ENCODE peak calls at places on chromosomes 6 and 20, in seven cellular contexts. One of them, this sample, is unnamed.

GRCh38 chr6:92688328-92688727 is 731.0 kb downstream of the EPHA7 start:
- DNase-seq in heart right ventricle: no peak
- DNase-seq in pancreas: no peak
- DNase-seq in bronchial epithelial cell: no peak
- DNase-seq in upper lobe of right lung: no peak
- DNase-seq in body of pancreas: no peak
- DNase-seq in naive thymus-derived CD4-positive, alpha-beta T cell: no peak
- DNase-seq in this sample: no peak

GRCh38 chr6:78629154-78629721 is 238.1 kb upstream of the IRAK1BP1 start:
- DNase-seq in bronchial epithelial cell: no peak
- DNase-seq in upper lobe of right lung: no peak
- DNase-seq in body of pancreas: no peak
- DNase-seq in pancreas: peak; percentile 14
- DNase-seq in heart right ventricle: no peak
- DNase-seq in naive thymus-derived CD4-positive, alpha-beta T cell: no peak
- DNase-seq in this sample: no peak

GRCh38 chr20:24918579-24919566 is 30.2 kb upstream of the CST7 start:
- DNase-seq in bronchial epithelial cell: no peak
- DNase-seq in heart right ventricle: no peak
- DNase-seq in body of pancreas: no peak
- DNase-seq in upper lobe of right lung: peak; percentile 57
- DNase-seq in naive thymus-derived CD4-positive, alpha-beta T cell: no peak
- DNase-seq in pancreas: no peak
- DNase-seq in this sample: no peak

GRCh38 chr6:168450921-168451320 is 9.9 kb downstream of the SMOC2 start:
- DNase-seq in pancreas: no peak
- DNase-seq in heart right ventricle: no peak
- DNase-seq in upper lobe of right lung: no peak
- DNase-seq in bronchial epithelial cell: no peak
- DNase-seq in naive thymus-derived CD4-positive, alpha-beta T cell: no peak
- DNase-seq in body of pancreas: no peak
- DNase-seq in this sample: no peak

GRCh38 chr6:142893088-142893487 is 51.9 kb downstream of the HIVEP2 start:
- DNase-seq in bronchial epithelial cell: peak; percentile 93
- DNase-seq in heart right ventricle: no peak
- DNase-seq in body of pancreas: no peak
- DNase-seq in naive thymus-derived CD4-positive, alpha-beta T cell: no peak
- DNase-seq in pancreas: no peak
- DNase-seq in upper lobe of right lung: no peak
- DNase-seq in this sample: no peak

GRCh38 chr6:169800668-169801395 is 49.4 kb downstream of the ERMARD start:
- DNase-seq in pancreas: no peak
- DNase-seq in upper lobe of right lung: peak; percentile 67
- DNase-seq in naive thymus-derived CD4-positive, alpha-beta T cell: no peak
- DNase-seq in heart right ventricle: no peak
- DNase-seq in bronchial epithelial cell: peak; percentile 56
- DNase-seq in body of pancreas: peak; percentile 64
- DNase-seq in this sample: no peak

GRCh38 chr6:3226422-3227362 is 761 bp downstream of the TUBB2B start:
- DNase-seq in bronchial epithelial cell: no peak
- DNase-seq in body of pancreas: peak; percentile 38
- DNase-seq in naive thymus-derived CD4-positive, alpha-beta T cell: peak; percentile 14
- DNase-seq in upper lobe of right lung: peak; percentile 69
- DNase-seq in pancreas: peak; percentile 39
- DNase-seq in heart right ventricle: no peak
- DNase-seq in this sample: no peak

GRCh38 chr6:79438015-79438414 is 99.2 kb downstream of the LCA5 start:
- DNase-seq in naive thymus-derived CD4-positive, alpha-beta T cell: no peak
- DNase-seq in bronchial epithelial cell: no peak
- DNase-seq in body of pancreas: no peak
- DNase-seq in upper lobe of right lung: no peak
- DNase-seq in pancreas: no peak
- DNase-seq in heart right ventricle: no peak
- DNase-seq in this sample: peak; percentile 15

GRCh38 chr6:23890543-23891227 is 235.3 kb upstream of the NRSN1 start:
- DNase-seq in bronchial epithelial cell: peak; percentile 76
- DNase-seq in naive thymus-derived CD4-positive, alpha-beta T cell: no peak
- DNase-seq in pancreas: no peak
- DNase-seq in body of pancreas: no peak
- DNase-seq in upper lobe of right lung: no peak
- DNase-seq in heart right ventricle: no peak
- DNase-seq in this sample: no peak

GRCh38 chr20:53622247-53623114 is 28.8 kb upstream of the ZNF217 start:
- DNase-seq in bronchial epithelial cell: no peak
- DNase-seq in pancreas: no peak
- DNase-seq in upper lobe of right lung: no peak
- DNase-seq in heart right ventricle: no peak
- DNase-seq in naive thymus-derived CD4-positive, alpha-beta T cell: no peak
- DNase-seq in body of pancreas: no peak
- DNase-seq in this sample: no peak

GRCh38 chr6:167485186-167485978 is 160.5 kb downstream of the TTLL2 start:
- DNase-seq in pancreas: no peak
- DNase-seq in upper lobe of right lung: no peak
- DNase-seq in heart right ventricle: peak; percentile 65
- DNase-seq in naive thymus-derived CD4-positive, alpha-beta T cell: no peak
- DNase-seq in body of pancreas: no peak
- DNase-seq in bronchial epithelial cell: no peak
- DNase-seq in this sample: no peak

GRCh38 chr6:10266462-10266861 is 148.4 kb downstream of the TFAP2A start:
- DNase-seq in naive thymus-derived CD4-positive, alpha-beta T cell: no peak
- DNase-seq in bronchial epithelial cell: no peak
- DNase-seq in heart right ventricle: no peak
- DNase-seq in body of pancreas: no peak
- DNase-seq in upper lobe of right lung: no peak
- DNase-seq in pancreas: no peak
- DNase-seq in this sample: no peak

GRCh38 chr20:19022118-19022575 is 190.3 kb upstream of the SLC24A3 start:
- DNase-seq in bronchial epithelial cell: no peak
- DNase-seq in body of pancreas: no peak
- DNase-seq in naive thymus-derived CD4-positive, alpha-beta T cell: no peak
- DNase-seq in heart right ventricle: no peak
- DNase-seq in upper lobe of right lung: no peak
- DNase-seq in pancreas: no peak
- DNase-seq in this sample: no peak

GRCh38 chr6:20564269-20564668 is 30.0 kb downstream of the CDKAL1 start:
- DNase-seq in body of pancreas: no peak
- DNase-seq in naive thymus-derived CD4-positive, alpha-beta T cell: peak; percentile 36
- DNase-seq in upper lobe of right lung: no peak
- DNase-seq in pancreas: no peak
- DNase-seq in bronchial epithelial cell: peak; percentile 20
- DNase-seq in heart right ventricle: no peak
- DNase-seq in this sample: no peak

GRCh38 chr6:2630891-2631458 is 119.7 kb downstream of the MYLK4 start:
- DNase-seq in naive thymus-derived CD4-positive, alpha-beta T cell: no peak
- DNase-seq in pancreas: no peak
- DNase-seq in bronchial epithelial cell: peak; percentile 66
- DNase-seq in body of pancreas: no peak
- DNase-seq in heart right ventricle: peak; percentile 20
- DNase-seq in upper lobe of right lung: no peak
- DNase-seq in this sample: no peak

GRCh38 chr20:3823881-3824280 is 3.5 kb downstream of the AP5S1 start:
- DNase-seq in bronchial epithelial cell: no peak
- DNase-seq in upper lobe of right lung: no peak
- DNase-seq in heart right ventricle: no peak
- DNase-seq in pancreas: no peak
- DNase-seq in body of pancreas: no peak
- DNase-seq in naive thymus-derived CD4-positive, alpha-beta T cell: no peak
- DNase-seq in this sample: no peak
- H3K36me3 ChIP-seq in bronchial epithelial cell: peaks cover 19% of the 10 kb centered on the region
- H3K36me3 ChIP-seq in upper lobe of right lung: peaks cover 42% of the 10 kb centered on the region
- H3K36me3 ChIP-seq in heart right ventricle: peaks cover 10% of the 10 kb centered on the region
- H3K36me3 ChIP-seq in pancreas: peaks cover 19% of the 10 kb centered on the region
- H3K36me3 ChIP-seq in body of pancreas: no peaks in the 10 kb centered on the region
- H3K36me3 ChIP-seq in naive thymus-derived CD4-positive, alpha-beta T cell: peaks cover 8% of the 10 kb centered on the region
- H3K36me3 ChIP-seq in this sample: peaks cover 40% of the 10 kb centered on the region

GRCh38 chr6:36204068-36204753 is 7.7 kb downstream of the BRPF3 start:
- DNase-seq in heart right ventricle: no peak
- DNase-seq in upper lobe of right lung: no peak
- DNase-seq in bronchial epithelial cell: no peak
- DNase-seq in naive thymus-derived CD4-positive, alpha-beta T cell: peak; percentile 68
- DNase-seq in body of pancreas: no peak
- DNase-seq in pancreas: no peak
- DNase-seq in this sample: no peak

GRCh38 chr6:36202101-36202500 is 5.6 kb downstream of the BRPF3 start:
- DNase-seq in heart right ventricle: no peak
- DNase-seq in upper lobe of right lung: no peak
- DNase-seq in bronchial epithelial cell: no peak
- DNase-seq in body of pancreas: no peak
- DNase-seq in naive thymus-derived CD4-positive, alpha-beta T cell: no peak
- DNase-seq in pancreas: no peak
- DNase-seq in this sample: no peak

GRCh38 chr6:36200998-36201596 is 4.6 kb downstream of the BRPF3 start:
- DNase-seq in pancreas: no peak
- DNase-seq in heart right ventricle: no peak
- DNase-seq in bronchial epithelial cell: no peak
- DNase-seq in naive thymus-derived CD4-positive, alpha-beta T cell: no peak
- DNase-seq in body of pancreas: no peak
- DNase-seq in upper lobe of right lung: no peak
- DNase-seq in this sample: no peak

GRCh38 chr6:36200154-36200891 is 3.8 kb downstream of the BRPF3 start:
- DNase-seq in upper lobe of right lung: no peak
- DNase-seq in bronchial epithelial cell: no peak
- DNase-seq in naive thymus-derived CD4-positive, alpha-beta T cell: no peak
- DNase-seq in pancreas: no peak
- DNase-seq in heart right ventricle: no peak
- DNase-seq in body of pancreas: no peak
- DNase-seq in this sample: no peak

GRCh38 chr6:36201612-36202011 is 5.1 kb downstream of the BRPF3 start:
- DNase-seq in heart right ventricle: no peak
- DNase-seq in naive thymus-derived CD4-positive, alpha-beta T cell: no peak
- DNase-seq in pancreas: no peak
- DNase-seq in upper lobe of right lung: no peak
- DNase-seq in body of pancreas: no peak
- DNase-seq in bronchial epithelial cell: no peak
- DNase-seq in this sample: no peak
- H3K36me3 ChIP-seq in heart right ventricle: peaks cover 26% of the 10 kb centered on the region
- H3K36me3 ChIP-seq in naive thymus-derived CD4-positive, alpha-beta T cell: no peaks in the 10 kb centered on the region
- H3K36me3 ChIP-seq in pancreas: peaks cover 9% of the 10 kb centered on the region
- H3K36me3 ChIP-seq in upper lobe of right lung: peaks cover 54% of the 10 kb centered on the region
- H3K36me3 ChIP-seq in body of pancreas: no peaks in the 10 kb centered on the region
- H3K36me3 ChIP-seq in bronchial epithelial cell: peaks cover 18% of the 10 kb centered on the region
- H3K36me3 ChIP-seq in this sample: peaks cover 62% of the 10 kb centered on the region

GRCh38 chr20:57215826-57216471 is 50.5 kb downstream of the BMP7 start:
- DNase-seq in pancreas: no peak
- DNase-seq in naive thymus-derived CD4-positive, alpha-beta T cell: no peak
- DNase-seq in body of pancreas: no peak
- DNase-seq in upper lobe of right lung: no peak
- DNase-seq in heart right ventricle: no peak
- DNase-seq in bronchial epithelial cell: no peak
- DNase-seq in this sample: no peak
- H3K36me3 ChIP-seq in pancreas: no peaks in the 10 kb centered on the region
- H3K36me3 ChIP-seq in naive thymus-derived CD4-positive, alpha-beta T cell: no peaks in the 10 kb centered on the region
- H3K36me3 ChIP-seq in body of pancreas: no peaks in the 10 kb centered on the region
- H3K36me3 ChIP-seq in upper lobe of right lung: no peaks in the 10 kb centered on the region
- H3K36me3 ChIP-seq in heart right ventricle: no peaks in the 10 kb centered on the region
- H3K36me3 ChIP-seq in bronchial epithelial cell: no peaks in the 10 kb centered on the region
- H3K36me3 ChIP-seq in this sample: no peaks in the 10 kb centered on the region

DNA sequence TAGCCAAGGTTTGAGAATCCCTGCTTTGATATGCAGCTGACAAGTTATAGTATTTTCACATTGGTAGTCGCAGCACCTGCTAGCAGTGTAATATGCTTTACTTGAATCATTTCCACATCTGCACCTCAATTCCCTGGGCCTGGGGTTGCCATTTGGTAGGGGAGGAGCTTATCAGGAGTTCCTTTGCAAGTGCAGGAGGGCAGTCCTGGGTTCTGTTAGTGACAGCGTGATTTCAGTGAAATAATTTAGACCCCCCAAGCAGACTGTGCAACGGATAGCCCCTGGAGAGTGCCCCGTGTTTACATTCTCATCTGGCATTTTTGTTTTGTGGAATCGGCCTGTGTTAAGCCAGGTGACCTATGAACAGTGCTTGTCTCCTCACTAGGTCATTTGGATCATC is 6.0 kb downstream of the RAB5IF start:
- DNase-seq in body of pancreas: no peak
- DNase-seq in naive thymus-derived CD4-positive, alpha-beta T cell: no peak
- DNase-seq in heart right ventricle: no peak
- DNase-seq in upper lobe of right lung: no peak
- DNase-seq in bronchial epithelial cell: no peak
- DNase-seq in pancreas: no peak
- DNase-seq in this sample: no peak
- H3K36me3 ChIP-seq in body of pancreas: no peaks in the 10 kb centered on the region
- H3K36me3 ChIP-seq in naive thymus-derived CD4-positive, alpha-beta T cell: peaks cover 28% of the 10 kb centered on the region
- H3K36me3 ChIP-seq in heart right ventricle: peaks cover 45% of the 10 kb centered on the region
- H3K36me3 ChIP-seq in upper lobe of right lung: peaks cover 70% of the 10 kb centered on the region
- H3K36me3 ChIP-seq in bronchial epithelial cell: peaks cover 17% of the 10 kb centered on the region
- H3K36me3 ChIP-seq in pancreas: peaks cover 28% of the 10 kb centered on the region
- H3K36me3 ChIP-seq in this sample: peaks cover 74% of the 10 kb centered on the region

DNA sequence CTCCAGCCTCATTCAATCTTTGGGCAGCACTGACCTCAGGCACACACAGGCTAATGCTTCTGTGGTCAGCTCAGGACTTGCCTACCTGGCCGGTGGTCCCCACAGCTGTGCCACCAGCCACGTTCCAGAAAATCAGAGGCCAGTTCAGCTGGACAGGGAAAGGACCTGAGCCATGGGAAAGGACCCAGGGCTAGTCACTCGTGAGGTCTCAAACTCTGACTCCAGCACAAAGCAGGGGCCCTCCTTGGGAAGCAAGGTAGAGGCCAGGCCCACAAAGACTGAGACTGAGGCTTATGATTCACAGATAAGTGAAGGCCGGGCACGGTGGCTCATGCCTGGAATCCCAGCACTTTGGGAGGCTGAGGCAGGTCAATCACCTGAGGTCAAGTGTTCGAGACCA is 22.4 kb upstream of the HELZ2 start:
- DNase-seq in body of pancreas: no peak
- DNase-seq in heart right ventricle: no peak
- DNase-seq in pancreas: no peak
- DNase-seq in naive thymus-derived CD4-positive, alpha-beta T cell: no peak
- DNase-seq in upper lobe of right lung: no peak
- DNase-seq in bronchial epithelial cell: no peak
- DNase-seq in this sample: no peak
- H3K36me3 ChIP-seq in body of pancreas: no peaks in the 10 kb centered on the region
- H3K36me3 ChIP-seq in heart right ventricle: peaks cover 28% of the 10 kb centered on the region
- H3K36me3 ChIP-seq in pancreas: peaks cover 3% of the 10 kb centered on the region
- H3K36me3 ChIP-seq in naive thymus-derived CD4-positive, alpha-beta T cell: no peaks in the 10 kb centered on the region
- H3K36me3 ChIP-seq in upper lobe of right lung: peaks cover 57% of the 10 kb centered on the region
- H3K36me3 ChIP-seq in bronchial epithelial cell: peaks cover 24% of the 10 kb centered on the region
- H3K36me3 ChIP-seq in this sample: peaks cover 87% of the 10 kb centered on the region

DNA sequence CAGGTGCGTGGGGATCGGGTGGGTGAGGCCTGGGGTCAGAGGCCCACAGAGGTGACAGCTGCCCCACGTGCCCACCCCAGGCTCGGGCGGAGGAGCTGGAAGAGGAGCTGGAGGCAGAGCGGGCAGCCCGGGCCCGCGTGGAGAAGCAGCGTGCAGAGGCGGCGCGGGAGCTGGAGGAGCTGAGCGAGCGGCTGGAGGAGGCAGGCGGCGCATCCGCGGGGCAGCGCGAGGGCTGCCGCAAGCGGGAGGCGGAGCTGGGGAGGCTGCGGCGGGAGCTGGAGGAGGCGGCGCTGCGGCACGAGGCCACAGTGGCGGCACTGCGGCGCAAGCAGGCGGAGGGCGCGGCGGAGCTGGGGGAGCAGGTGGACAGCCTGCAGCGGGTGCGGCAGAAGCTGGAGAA is 41.5 kb downstream of the MYH7B start:
- DNase-seq in heart right ventricle: no peak
- DNase-seq in body of pancreas: no peak
- DNase-seq in pancreas: no peak
- DNase-seq in naive thymus-derived CD4-positive, alpha-beta T cell: no peak
- DNase-seq in upper lobe of right lung: no peak
- DNase-seq in bronchial epithelial cell: no peak
- DNase-seq in this sample: no peak
- H3K36me3 ChIP-seq in heart right ventricle: peaks cover 93% of the 10 kb centered on the region
- H3K36me3 ChIP-seq in body of pancreas: no peaks in the 10 kb centered on the region
- H3K36me3 ChIP-seq in pancreas: peaks cover 21% of the 10 kb centered on the region
- H3K36me3 ChIP-seq in naive thymus-derived CD4-positive, alpha-beta T cell: no peaks in the 10 kb centered on the region
- H3K36me3 ChIP-seq in upper lobe of right lung: peaks cover 80% of the 10 kb centered on the region
- H3K36me3 ChIP-seq in bronchial epithelial cell: peaks cover 17% of the 10 kb centered on the region
- H3K36me3 ChIP-seq in this sample: peaks cover 99% of the 10 kb centered on the region

GRCh38 chr6:149515494-149515893 is 30.3 kb downstream of the PPIL4 start:
- DNase-seq in naive thymus-derived CD4-positive, alpha-beta T cell: no peak
- DNase-seq in heart right ventricle: no peak
- DNase-seq in upper lobe of right lung: no peak
- DNase-seq in bronchial epithelial cell: no peak
- DNase-seq in pancreas: no peak
- DNase-seq in body of pancreas: no peak
- DNase-seq in this sample: no peak
- H3K36me3 ChIP-seq in naive thymus-derived CD4-positive, alpha-beta T cell: peaks cover 20% of the 10 kb centered on the region
- H3K36me3 ChIP-seq in heart right ventricle: peaks cover 12% of the 10 kb centered on the region
- H3K36me3 ChIP-seq in upper lobe of right lung: peaks cover 58% of the 10 kb centered on the region
- H3K36me3 ChIP-seq in bronchial epithelial cell: peaks cover 1% of the 10 kb centered on the region
- H3K36me3 ChIP-seq in pancreas: peaks cover 7% of the 10 kb centered on the region
- H3K36me3 ChIP-seq in body of pancreas: no peaks in the 10 kb centered on the region
- H3K36me3 ChIP-seq in this sample: peaks cover 61% of the 10 kb centered on the region

This sample was measured in left ventricle myocardium inferior.